ENCODE peak calls at places on chromosomes 1 and 21, in five cellular contexts. W is stomach, S is ovary, V is tibial nerve, G is sigmoid colon. P is an unnamed sample. For H3K27me3 and H3K36me3, the result is how much of the 10 kb centered on the place peaks cover.

GRCh38 chr1:110057963-110058518 is 12.4 kb downstream of the ALX3 start:
- DNase-seq in W (no peak), S (no peak), V (no peak), G (no peak), P (no peak)

GRCh38 chr1:53132176-53132575 is 10.3 kb downstream of the SLC1A7 start:
- DNase-seq in W (no peak), S (peak), V (no peak), G (peak), P (no peak)

GRCh38 chr1:39842726-39843305 is 40.5 kb downstream of the TRIT1 start:
- DNase-seq in W (no peak), S (no peak), V (no peak), G (no peak), P (no peak)

GRCh38 chr1:201693887-201694614 is 134.9 kb upstream of the IPO9 start:
- DNase-seq in W (no peak), S (no peak), V (no peak), G (no peak), P (no peak)

GRCh38 chr1:53949023-53949611 is 3.0 kb downstream of the LRRC42 start:
- DNase-seq in W (no peak), S (peak), V (no peak), G (no peak), P (no peak)

GRCh38 chr1:170145691-170146676 is at the start of gene NTMT2:
- DNase-seq in W (no peak), S (no peak), V (no peak), G (no peak), P (no peak)

GRCh38 chr1:73771396-73771795 is 426.6 kb downstream of the LRRIQ3 start:
- DNase-seq in W (no peak), S (no peak), V (no peak), G (no peak), P (no peak)

GRCh38 chr21:41366522-41367151 is 4.8 kb downstream of the MX2 start:
- DNase-seq in W (peak), S (no peak), V (no peak), G (peak), P (peak)

GRCh38 chr1:17765444-17766411 is 10.6 kb downstream of the ACTL8 start:
- DNase-seq in W (no peak), S (no peak), V (no peak), G (no peak), P (no peak)

GRCh38 chr21:15250384-15250783 is 185.6 kb upstream of the NRIP1 start:
- DNase-seq in W (no peak), S (no peak), V (no peak), G (no peak), P (no peak)

GRCh38 chr1:42747125-42747524 is 7.1 kb upstream of the CLDN19 start:
- DNase-seq in W (peak), S (peak), V (peak), G (no peak), P (peak)

GRCh38 chr1:16013220-16013907 is 4.5 kb downstream of the HSPB7 start:
- DNase-seq in W (peak), S (peak), V (no peak), G (peak), P (peak)

GRCh38 chr1:13733705-13734104 is 33.7 kb downstream of the PRDM2 start:
- DNase-seq in W (no peak), S (no peak), V (no peak), G (no peak), P (no peak)

GRCh38 chr1:98781906-98782305 is 120.4 kb downstream of the SNX7 start:
- DNase-seq in W (no peak), S (no peak), V (no peak), G (no peak), P (no peak)

GRCh38 chr1:55931272-55931940 is 648.0 kb downstream of the PLPP3 start:
- DNase-seq in W (no peak), S (no peak), V (no peak), G (no peak), P (no peak)

GRCh38 chr1:222331340-222331739 is 216.6 kb downstream of the HHIPL2 start:
- DNase-seq in W (no peak), S (no peak), V (no peak), G (no peak), P (no peak)

GRCh38 chr1:61253059-61253735 is 170.8 kb downstream of the NFIA start:
- DNase-seq in W (peak), S (peak), V (peak), G (peak), P (peak)

GRCh38 chr1:222815367-222815765 is 527 bp downstream of the DISP1 start:
- DNase-seq in W (no peak), S (no peak), V (no peak), G (peak), P (peak)

GRCh38 chr1:25813071-25813733 is 6.6 kb upstream of the MTFR1L start:
- DNase-seq in W (no peak), S (no peak), V (no peak), G (no peak), P (no peak)

GRCh38 chr1:211828584-211829342 is 1.8 kb downstream of the LPGAT1 start:
- DNase-seq in W (no peak), S (no peak), V (no peak), G (no peak), P (no peak)

GRCh38 chr1:27361044-27361402 is 5.7 kb downstream of the MAP3K6 start:
- DNase-seq in W (no peak), S (no peak), V (no peak), G (no peak), P (no peak)

GRCh38 chr1:185789846-185790735 is 55.9 kb downstream of the HMCN1 start:
- DNase-seq in W (no peak), S (no peak), V (no peak), G (no peak), P (no peak)

GRCh38 chr1:24415334-24415909 is at the start of gene NIPAL3:
- DNase-seq in W (peak), S (peak), V (peak), G (peak), P (peak)
- TF ChIP-seq EP300 in W (no peak), S (no peak), V (no peak), G (no peak), P (no peak)

GRCh38 chr1:220891221-220892085 is 12.2 kb downstream of the HLX start:
- DNase-seq in W (no peak), S (no peak), V (no peak), G (no peak), P (no peak)

GRCh38 chr1:220890582-220890981 is 11.3 kb downstream of the HLX start:
- DNase-seq in W (no peak), S (no peak), V (no peak), G (no peak), P (no peak)

GRCh38 chr1:220889333-220889732 is 10.1 kb downstream of the HLX start:
- DNase-seq in W (no peak), S (no peak), V (no peak), G (no peak), P (no peak)

GRCh38 chr1:220888665-220888986 is 9.4 kb downstream of the HLX start:
- DNase-seq in W (no peak), S (no peak), V (no peak), G (no peak), P (no peak)

DNA sequence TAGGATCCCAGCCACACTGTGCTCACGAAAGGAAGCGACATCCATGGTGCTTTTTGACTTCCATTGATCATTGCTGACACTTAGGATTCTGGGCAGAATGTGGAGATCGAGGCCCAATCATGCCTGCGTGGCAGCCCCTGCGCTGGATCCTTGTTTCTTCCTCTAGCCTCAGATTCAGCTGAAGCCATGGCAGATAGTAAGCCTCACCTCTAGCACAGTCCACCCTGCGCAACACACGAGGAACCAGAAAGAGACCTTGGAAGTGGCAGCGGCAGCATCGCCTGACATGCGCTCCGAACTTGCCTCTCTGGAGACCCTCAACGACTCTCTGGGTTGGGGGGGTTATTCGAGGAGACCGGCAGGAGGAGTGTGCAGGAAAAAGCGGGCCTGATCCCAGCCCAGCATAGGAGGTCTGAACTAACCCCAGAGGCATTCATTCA is 10.6 kb downstream of the HLX start:
- DNase-seq in W (no peak), S (no peak), V (no peak), G (no peak), P (no peak)
- H3K27me3 ChIP-seq in W (half or more), S (under half), V (under half), G (under half), P (half or more)

GRCh38 chr1:180988221-180988826 is 34.3 kb downstream of the STX6 start:
- DNase-seq in W (no peak), S (no peak), V (no peak), G (no peak), P (no peak)

GRCh38 chr1:180981596-180982387 is 40.9 kb downstream of the STX6 start:
- DNase-seq in W (no peak), S (no peak), V (no peak), G (no peak), P (no peak)

GRCh38 chr1:180976958-180977357 is 45.7 kb downstream of the STX6 start:
- DNase-seq in W (no peak), S (no peak), V (no peak), G (no peak), P (no peak)

DNA sequence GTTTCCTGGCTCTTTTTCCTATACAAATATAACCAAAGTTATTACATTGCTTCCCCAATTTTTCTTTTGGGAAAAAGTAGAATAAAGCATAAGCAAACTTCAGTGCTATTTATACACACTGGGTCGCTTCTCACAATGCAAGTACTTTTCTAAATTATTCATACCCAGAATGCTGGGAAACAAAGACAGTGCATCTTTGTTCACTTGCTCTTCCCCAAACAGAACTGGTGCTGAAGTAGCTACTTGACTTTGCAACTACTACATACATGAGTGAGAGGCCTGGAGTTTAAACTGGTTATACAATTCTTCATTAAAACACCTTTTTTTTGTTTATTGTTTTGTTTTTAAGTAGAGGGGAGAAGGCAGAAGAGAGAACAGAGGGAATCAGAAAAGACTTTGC is 40.2 kb downstream of the STX6 start:
- DNase-seq in W (no peak), S (no peak), V (no peak), G (no peak), P (no peak)
- H3K36me3 ChIP-seq in W (half or more), S (under half), V (half or more), G (under half), P (under half)

GRCh38 chr21:39900491-39900890 is 33.3 kb downstream of the PCP4 start:
- DNase-seq in W (no peak), S (no peak), V (no peak), G (no peak), P (no peak)
- TF ChIP-seq EP300 in W (no peak), S (no peak), V (no peak), G (no peak), P (no peak)

DNA sequence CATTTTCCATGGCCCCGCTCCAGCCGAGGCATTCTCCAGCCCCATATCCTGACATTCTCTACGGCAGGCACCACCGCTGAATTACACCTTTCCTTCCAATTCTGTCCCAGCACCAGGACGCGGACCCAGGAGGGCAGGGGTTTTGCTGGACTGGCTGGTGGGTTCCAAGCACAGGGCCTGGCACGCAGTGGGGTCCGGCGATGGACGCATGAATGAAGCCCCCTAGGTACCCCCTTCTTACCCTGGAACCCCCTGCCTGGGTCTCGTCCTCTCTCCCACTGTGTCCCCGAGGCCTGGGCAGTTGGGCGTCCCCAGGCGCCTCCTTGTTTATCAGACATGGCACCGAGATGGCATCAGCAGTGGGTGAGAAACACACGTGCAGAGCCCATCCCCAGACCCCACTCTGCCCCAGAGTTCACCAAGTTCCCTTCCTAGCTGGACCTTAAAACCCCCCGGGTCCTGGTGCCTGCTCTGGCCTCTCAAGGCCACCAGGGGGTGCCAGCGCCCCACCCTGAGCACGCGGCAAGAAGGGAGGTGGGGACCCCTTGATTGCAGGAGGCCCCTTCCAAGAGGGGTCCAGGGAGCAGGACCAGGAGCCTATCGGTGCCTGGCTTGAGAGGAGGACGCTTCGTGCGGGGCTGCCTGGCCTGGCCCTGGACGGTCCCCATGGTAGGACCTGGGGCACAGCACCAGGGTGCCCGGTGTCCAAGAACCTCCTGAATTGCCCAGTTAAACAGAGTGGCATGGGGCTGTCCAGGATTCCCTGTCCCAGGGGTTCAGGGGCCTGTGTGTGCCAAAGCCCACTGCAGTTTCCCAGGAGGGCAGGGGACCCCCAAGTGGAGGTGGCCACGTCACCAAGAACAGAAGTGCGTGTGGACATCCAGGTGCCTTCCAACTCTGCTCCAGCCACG is 46.1 kb downstream of the MEGF6 start:
- DNase-seq in W (peak), S (no peak), V (no peak), G (no peak), P (no peak)
- H3K27me3 ChIP-seq in W (under half), S (under half), V (under half), G (under half), P (under half)

P was measured in transverse colon.